ENCODE peak calls at places on chromosomes 5 and 9, in five cellular contexts. One of them, this sample, is unnamed.

GRCh38 chr5:145568581-145568980 is 266.6 kb downstream of the PRELID2 start:
- DNase-seq in mesenchymal stem cell: no peak
- DNase-seq in trophoblast cell: no peak
- DNase-seq in neuronal stem cell: no peak
- DNase-seq in IMR-90: peak; percentile 66
- DNase-seq in this sample: no peak

GRCh38 chr9:15357050-15357653 is 50.1 kb upstream of the TTC39B start:
- DNase-seq in mesenchymal stem cell: no peak
- DNase-seq in neuronal stem cell: no peak
- DNase-seq in IMR-90: no peak
- DNase-seq in trophoblast cell: no peak
- DNase-seq in this sample: peak; percentile 71

GRCh38 chr5:108386345-108387061 is 4.6 kb upstream of the FBXL17 start:
- DNase-seq in neuronal stem cell: no peak
- DNase-seq in mesenchymal stem cell: peak; percentile 82
- DNase-seq in trophoblast cell: peak; percentile 75
- DNase-seq in IMR-90: peak; percentile 79
- DNase-seq in this sample: no peak

GRCh38 chr5:57566914-57567313 is 84.3 kb upstream of the ACTBL2 start:
- DNase-seq in IMR-90: peak; percentile 89
- DNase-seq in mesenchymal stem cell: peak; percentile 97
- DNase-seq in neuronal stem cell: no peak
- DNase-seq in trophoblast cell: peak; percentile 33
- DNase-seq in this sample: no peak

GRCh38 chr9:70049672-70050271 is 6.1 kb downstream of the MAMDC2 start:
- DNase-seq in mesenchymal stem cell: peak; percentile 25
- DNase-seq in trophoblast cell: no peak
- DNase-seq in IMR-90: peak; percentile 55
- DNase-seq in neuronal stem cell: no peak
- DNase-seq in this sample: no peak

GRCh38 chr5:78755822-78756429 is 107.4 kb upstream of the LHFPL2 start:
- DNase-seq in IMR-90: peak; percentile 54
- DNase-seq in trophoblast cell: no peak
- DNase-seq in mesenchymal stem cell: no peak
- DNase-seq in neuronal stem cell: no peak
- DNase-seq in this sample: no peak

GRCh38 chr9:2198956-2199635 is 183.9 kb downstream of the SMARCA2 start:
- DNase-seq in trophoblast cell: no peak
- DNase-seq in mesenchymal stem cell: no peak
- DNase-seq in IMR-90: no peak
- DNase-seq in neuronal stem cell: no peak
- DNase-seq in this sample: no peak

GRCh38 chr5:143641549-143641955 is 170.4 kb upstream of the HMHB1 start:
- DNase-seq in IMR-90: peak; percentile 82
- DNase-seq in mesenchymal stem cell: peak; percentile 39
- DNase-seq in neuronal stem cell: no peak
- DNase-seq in trophoblast cell: no peak
- DNase-seq in this sample: no peak

GRCh38 chr5:174387448-174387847 is 336.9 kb upstream of the MSX2 start:
- DNase-seq in IMR-90: no peak
- DNase-seq in neuronal stem cell: no peak
- DNase-seq in mesenchymal stem cell: no peak
- DNase-seq in trophoblast cell: no peak
- DNase-seq in this sample: no peak

GRCh38 chr9:129319938-129320481 is 141.9 kb upstream of the IER5L start:
- DNase-seq in mesenchymal stem cell: no peak
- DNase-seq in IMR-90: no peak
- DNase-seq in neuronal stem cell: no peak
- DNase-seq in trophoblast cell: no peak
- DNase-seq in this sample: peak; percentile 28

GRCh38 chr5:74570250-74570649 is 70.3 kb downstream of the ENC1 start:
- DNase-seq in mesenchymal stem cell: no peak
- DNase-seq in neuronal stem cell: no peak
- DNase-seq in IMR-90: no peak
- DNase-seq in trophoblast cell: no peak
- DNase-seq in this sample: no peak
- H2BK5ac ChIP-seq in mesenchymal stem cell: no peak overlapping the region
- H2BK5ac ChIP-seq in neuronal stem cell: no peak overlapping the region
- H2BK5ac ChIP-seq in IMR-90: no peak overlapping the region
- H2BK5ac ChIP-seq in trophoblast cell: no peak overlapping the region
- H2BK5ac ChIP-seq in this sample: no peak overlapping the region

DNA sequence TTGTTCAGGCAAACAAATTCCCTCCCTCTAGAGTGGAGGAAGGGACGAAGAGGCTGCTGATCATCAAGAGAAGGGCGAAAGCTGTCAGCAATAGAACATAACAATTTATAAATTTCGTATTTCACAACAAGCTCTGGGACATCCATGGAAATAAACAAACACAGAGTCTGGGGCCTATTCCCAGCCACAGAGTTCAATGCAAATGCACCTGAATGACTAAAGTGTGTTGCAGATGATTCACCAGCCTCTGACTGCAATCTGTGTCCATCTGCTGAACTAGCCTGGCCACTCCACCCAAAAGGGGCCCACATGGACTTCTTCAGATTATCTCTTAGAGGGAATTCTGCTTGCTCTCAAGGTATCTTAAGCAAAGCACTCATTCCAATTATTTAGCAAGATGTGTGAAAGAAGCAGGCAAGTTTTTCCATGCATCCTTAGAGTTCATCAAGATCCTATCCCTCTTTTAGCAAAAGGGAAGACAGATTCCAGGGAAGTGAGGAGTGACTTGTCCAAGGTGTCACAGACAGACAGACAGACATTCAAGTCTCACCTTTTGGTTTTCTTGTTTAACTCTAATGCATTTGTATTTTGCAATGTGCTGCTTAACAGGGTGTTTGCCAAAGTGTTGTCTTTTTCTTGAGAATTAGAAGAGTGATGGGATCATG is 307.8 kb upstream of the PAPPA start:
- DNase-seq in mesenchymal stem cell: peak; percentile 97
- DNase-seq in trophoblast cell: peak; percentile 92
- DNase-seq in IMR-90: peak; percentile 92
- DNase-seq in neuronal stem cell: no peak
- DNase-seq in this sample: peak; percentile 31
- H2BK120ac ChIP-seq in mesenchymal stem cell: no peak overlapping the region
- H2BK120ac ChIP-seq in trophoblast cell: no peak overlapping the region
- H2BK120ac ChIP-seq in IMR-90: peak overlapping the region; percentile 69
- H2BK120ac ChIP-seq in neuronal stem cell: no peak overlapping the region
- H2BK120ac ChIP-seq in this sample: no peak overlapping the region

GRCh38 chr9:122057211-122057610 is 35.9 kb downstream of the TTLL11 start:
- DNase-seq in trophoblast cell: no peak
- DNase-seq in IMR-90: no peak
- DNase-seq in neuronal stem cell: no peak
- DNase-seq in mesenchymal stem cell: no peak
- DNase-seq in this sample: no peak

GRCh38 chr9:122058051-122058450 is 35.1 kb downstream of the TTLL11 start:
- DNase-seq in neuronal stem cell: no peak
- DNase-seq in IMR-90: no peak
- DNase-seq in mesenchymal stem cell: no peak
- DNase-seq in trophoblast cell: peak; percentile 31
- DNase-seq in this sample: no peak

GRCh38 chr9:122058707-122059106 is 34.4 kb downstream of the TTLL11 start:
- DNase-seq in IMR-90: no peak
- DNase-seq in trophoblast cell: no peak
- DNase-seq in neuronal stem cell: no peak
- DNase-seq in mesenchymal stem cell: no peak
- DNase-seq in this sample: no peak

GRCh38 chr9:122059214-122059978 is 33.7 kb downstream of the TTLL11 start:
- DNase-seq in mesenchymal stem cell: no peak
- DNase-seq in neuronal stem cell: no peak
- DNase-seq in IMR-90: no peak
- DNase-seq in trophoblast cell: no peak
- DNase-seq in this sample: no peak

DNA sequence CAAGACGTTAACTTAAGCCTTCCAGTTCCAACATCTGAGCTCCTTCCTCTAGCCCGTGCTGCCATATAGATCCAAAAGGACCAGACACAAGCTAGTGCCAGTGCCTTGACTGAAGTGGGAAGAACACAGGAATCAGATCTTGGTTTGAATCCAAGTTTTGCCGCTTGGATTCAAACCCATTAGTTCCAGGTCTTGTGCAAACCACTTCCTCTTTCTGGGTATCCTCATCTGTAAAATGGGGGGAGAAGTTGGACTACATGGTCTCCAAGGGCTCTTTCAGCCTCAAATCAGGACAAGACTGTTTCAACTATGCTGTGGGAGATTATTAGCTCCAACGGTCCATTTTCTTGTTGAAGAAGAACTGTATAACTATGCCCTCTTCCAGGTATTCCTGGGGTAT is 32.6 kb downstream of the TTLL11 start:
- DNase-seq in IMR-90: no peak
- DNase-seq in neuronal stem cell: no peak
- DNase-seq in trophoblast cell: no peak
- DNase-seq in mesenchymal stem cell: no peak
- DNase-seq in this sample: no peak
- H2BK5ac ChIP-seq in IMR-90: no peak overlapping the region
- H2BK5ac ChIP-seq in neuronal stem cell: no peak overlapping the region
- H2BK5ac ChIP-seq in trophoblast cell: no peak overlapping the region
- H2BK5ac ChIP-seq in mesenchymal stem cell: no peak overlapping the region
- H2BK5ac ChIP-seq in this sample: no peak overlapping the region

DNA sequence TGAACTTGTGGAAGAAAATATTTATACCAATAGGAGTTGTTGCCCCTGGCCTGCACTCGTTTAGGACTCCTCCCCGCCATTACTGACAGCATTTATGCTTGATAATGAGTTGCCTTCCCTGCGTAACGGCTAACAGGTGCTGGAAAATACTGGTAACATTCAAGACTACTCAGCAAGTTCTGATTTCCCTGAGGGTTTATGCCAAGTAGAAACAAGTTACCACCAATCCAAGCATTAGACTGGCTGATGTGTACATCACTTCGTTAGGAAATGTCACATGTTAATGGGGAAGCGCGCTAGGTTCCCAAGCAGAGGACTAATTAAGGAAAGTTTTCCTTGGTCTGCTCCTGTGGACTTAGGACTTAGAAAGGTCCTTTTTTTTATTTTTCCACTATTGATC is 302.1 kb downstream of the EFNA5 start:
- DNase-seq in mesenchymal stem cell: no peak
- DNase-seq in IMR-90: no peak
- DNase-seq in trophoblast cell: no peak
- DNase-seq in neuronal stem cell: no peak
- DNase-seq in this sample: no peak
- H2BK120ac ChIP-seq in mesenchymal stem cell: no peak overlapping the region
- H2BK120ac ChIP-seq in IMR-90: no peak overlapping the region
- H2BK120ac ChIP-seq in trophoblast cell: no peak overlapping the region
- H2BK120ac ChIP-seq in neuronal stem cell: no peak overlapping the region
- H2BK120ac ChIP-seq in this sample: peak overlapping the region; percentile 28

DNA sequence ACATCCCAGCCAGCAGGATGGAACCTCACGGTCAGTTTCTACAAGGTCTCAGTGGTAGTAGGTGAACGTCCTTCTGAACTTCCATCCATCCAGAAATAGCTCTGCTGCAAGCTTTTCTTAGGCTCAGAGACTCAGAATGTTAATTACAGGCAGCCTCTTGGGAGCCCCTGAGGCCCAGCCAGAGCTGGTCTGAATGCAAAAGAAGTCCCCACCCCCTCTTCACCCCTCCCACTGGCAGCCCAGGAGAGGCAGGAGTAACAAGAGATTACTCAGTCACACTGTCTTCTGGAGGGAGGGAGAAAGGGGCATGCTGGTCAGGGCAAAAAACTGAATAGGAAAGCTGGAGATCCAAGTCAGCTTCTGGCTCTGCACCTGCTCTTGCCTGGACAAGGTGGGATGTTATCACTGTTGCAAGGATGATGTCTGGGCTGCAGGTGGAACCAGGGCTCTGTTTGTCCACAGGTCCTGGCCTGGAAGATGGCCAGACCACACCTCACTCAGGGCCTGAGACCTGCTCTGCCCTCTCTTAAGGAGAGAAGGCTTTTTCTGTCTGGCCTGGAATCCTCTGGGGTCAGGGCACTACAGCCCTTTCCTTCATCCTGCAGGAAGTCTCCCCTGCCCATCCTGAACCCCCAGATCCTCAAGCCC is 9.1 kb downstream of the ENHO start:
- DNase-seq in IMR-90: no peak
- DNase-seq in neuronal stem cell: no peak
- DNase-seq in trophoblast cell: no peak
- DNase-seq in mesenchymal stem cell: no peak
- DNase-seq in this sample: peak; percentile 84
- H2BK5ac ChIP-seq in IMR-90: no peak overlapping the region
- H2BK5ac ChIP-seq in neuronal stem cell: peak overlapping the region; percentile 62
- H2BK5ac ChIP-seq in trophoblast cell: no peak overlapping the region
- H2BK5ac ChIP-seq in mesenchymal stem cell: no peak overlapping the region
- H2BK5ac ChIP-seq in this sample: no peak overlapping the region

GRCh38 chr5:7377761-7378160 is 18.2 kb upstream of the ADCY2 start:
- DNase-seq in trophoblast cell: no peak
- DNase-seq in neuronal stem cell: no peak
- DNase-seq in mesenchymal stem cell: no peak
- DNase-seq in IMR-90: no peak
- DNase-seq in this sample: no peak

GRCh38 chr5:7376889-7377288 is 19.0 kb upstream of the ADCY2 start:
- DNase-seq in trophoblast cell: no peak
- DNase-seq in neuronal stem cell: no peak
- DNase-seq in IMR-90: no peak
- DNase-seq in mesenchymal stem cell: no peak
- DNase-seq in this sample: no peak

GRCh38 chr5:7372399-7372798 is 23.5 kb upstream of the ADCY2 start:
- DNase-seq in neuronal stem cell: no peak
- DNase-seq in trophoblast cell: no peak
- DNase-seq in IMR-90: no peak
- DNase-seq in mesenchymal stem cell: no peak
- DNase-seq in this sample: peak; percentile 68

GRCh38 chr5:7374186-7374585 is 21.8 kb upstream of the ADCY2 start:
- DNase-seq in neuronal stem cell: no peak
- DNase-seq in mesenchymal stem cell: no peak
- DNase-seq in IMR-90: no peak
- DNase-seq in trophoblast cell: no peak
- DNase-seq in this sample: no peak
- H2BK120ac ChIP-seq in neuronal stem cell: no peak overlapping the region
- H2BK120ac ChIP-seq in mesenchymal stem cell: no peak overlapping the region
- H2BK120ac ChIP-seq in IMR-90: no peak overlapping the region
- H2BK120ac ChIP-seq in trophoblast cell: no peak overlapping the region
- H2BK120ac ChIP-seq in this sample: no peak overlapping the region

DNA sequence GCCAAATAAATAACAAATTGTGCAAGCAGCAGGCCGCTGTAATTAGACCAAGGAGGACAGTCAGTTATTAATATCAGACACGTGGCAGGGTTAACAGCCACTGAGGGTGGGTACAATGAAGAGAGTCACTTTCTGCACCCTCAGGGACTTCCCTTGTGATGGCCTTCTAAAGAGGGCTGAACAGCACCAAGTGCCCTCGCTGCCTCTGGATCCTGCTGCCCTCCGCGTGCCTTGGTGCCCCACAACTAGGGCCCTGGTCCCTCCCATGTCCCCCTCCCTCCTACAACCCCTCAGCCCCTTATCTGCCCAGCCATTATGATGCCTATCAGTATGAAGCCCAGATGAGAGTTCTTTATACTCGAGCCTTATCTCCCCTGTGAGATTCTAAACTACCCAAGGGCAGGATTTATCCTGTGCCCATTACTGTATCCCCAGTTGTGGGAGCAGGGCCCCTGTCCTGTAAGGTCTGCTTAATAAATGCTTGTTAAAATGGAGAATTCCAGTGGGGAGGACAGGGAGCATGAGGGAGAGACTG is 37.3 kb downstream of the PCDH1 start:
- DNase-seq in trophoblast cell: no peak
- DNase-seq in IMR-90: no peak
- DNase-seq in neuronal stem cell: no peak
- DNase-seq in mesenchymal stem cell: no peak
- DNase-seq in this sample: no peak
- H2BK5ac ChIP-seq in trophoblast cell: no peak overlapping the region
- H2BK5ac ChIP-seq in IMR-90: no peak overlapping the region
- H2BK5ac ChIP-seq in neuronal stem cell: no peak overlapping the region
- H2BK5ac ChIP-seq in mesenchymal stem cell: no peak overlapping the region
- H2BK5ac ChIP-seq in this sample: no peak overlapping the region

This sample was measured in H9.